ENCODE peak calls at places on chromosome 9, in ten cellular contexts. I, M, T, H, B, K, X, R, N and D are unnamed samples.

GRCh38 chr9:116605060-116605459 is 82.0 kb upstream of the TRIM32 start:
- ATAC-seq in I (no peak), M (peak), T (no peak), H (no peak), B (no peak), K (peak), X (no peak), R (no peak), N (no peak), D (no peak)

GRCh38 chr9:79896390-79896789 is 324.6 kb downstream of the TLE4 start:
- ATAC-seq in I (no peak), M (no peak), T (no peak), H (no peak), B (no peak), K (no peak), X (no peak), R (no peak), N (no peak), D (no peak)

GRCh38 chr9:79570449-79571308 is 1.1 kb upstream of the TLE4 start:
- ATAC-seq in I (no peak), M (no peak), T (no peak), H (peak), B (no peak), K (peak), X (peak), R (no peak), N (no peak), D (no peak)

GRCh38 chr9:20022410-20022809 is 233.6 kb upstream of the SLC24A2 start:
- ATAC-seq in I (no peak), M (no peak), T (no peak), H (no peak), B (no peak), K (no peak), X (no peak), R (no peak), N (no peak), D (no peak)

GRCh38 chr9:72149231-72149975 is at the start of gene GDA:
- ATAC-seq in I (peak), M (peak), T (peak), H (peak), B (peak), K (peak), X (no peak), R (no peak), N (peak), D (no peak)

GRCh38 chr9:136854113-136854841 is 2.1 kb downstream of the MAMDC4 start:
- ATAC-seq in I (no peak), M (no peak), T (no peak), H (no peak), B (no peak), K (no peak), X (no peak), R (no peak), N (no peak), D (no peak)

GRCh38 chr9:99012957-99013512 is 69.3 kb downstream of the COL15A1 start:
- ATAC-seq in I (peak), M (peak), T (peak), H (no peak), B (no peak), K (peak), X (no peak), R (peak), N (peak), D (peak)

GRCh38 chr9:135343733-135344522 is 135.7 kb upstream of the PPP1R26 start:
- ATAC-seq in I (peak), M (peak), T (peak), H (peak), B (peak), K (peak), X (peak), R (no peak), N (peak), D (no peak)

GRCh38 chr9:37784291-37784639 is 599 bp downstream of the EXOSC3 start:
- ATAC-seq in I (peak), M (no peak), T (no peak), H (no peak), B (no peak), K (no peak), X (no peak), R (peak), N (no peak), D (peak)

GRCh38 chr9:133320421-133320881 is 15.5 kb downstream of the SURF6 start:
- ATAC-seq in I (no peak), M (no peak), T (no peak), H (peak), B (no peak), K (no peak), X (no peak), R (no peak), N (no peak), D (no peak)

GRCh38 chr9:107020040-107020530 is 157.1 kb downstream of the ZNF462 start:
- ATAC-seq in I (no peak), M (peak), T (peak), H (peak), B (peak), K (peak), X (no peak), R (no peak), N (no peak), D (no peak)

GRCh38 chr9:33931326-33931725 is 114.4 kb downstream of the UBE2R2 start:
- ATAC-seq in I (no peak), M (peak), T (no peak), H (no peak), B (no peak), K (peak), X (no peak), R (no peak), N (no peak), D (no peak)

GRCh38 chr9:128891354-128892222 is 9.7 kb downstream of the LRRC8A start:
- ATAC-seq in I (no peak), M (no peak), T (no peak), H (no peak), B (no peak), K (no peak), X (no peak), R (no peak), N (no peak), D (no peak)

GRCh38 chr9:99828417-99829176 is 6.9 kb downstream of the NR4A3 start:
- ATAC-seq in I (no peak), M (peak), T (peak), H (peak), B (peak), K (peak), X (peak), R (no peak), N (peak), D (no peak)

GRCh38 chr9:96874201-96874785 is 20.0 kb upstream of the ZNF782 start:
- ATAC-seq in I (no peak), M (peak), T (no peak), H (no peak), B (no peak), K (no peak), X (no peak), R (no peak), N (no peak), D (no peak)

GRCh38 chr9:106482733-106483132 is 380.2 kb upstream of the ZNF462 start:
- ATAC-seq in I (no peak), M (no peak), T (peak), H (no peak), B (no peak), K (peak), X (no peak), R (no peak), N (no peak), D (no peak)

GRCh38 chr9:16526380-16526779 is 344.1 kb downstream of the BNC2 start:
- ATAC-seq in I (no peak), M (no peak), T (no peak), H (no peak), B (no peak), K (no peak), X (no peak), R (no peak), N (no peak), D (no peak)

GRCh38 chr9:91223000-91223399 is 138.7 kb downstream of the AUH start:
- ATAC-seq in I (no peak), M (no peak), T (no peak), H (peak), B (no peak), K (no peak), X (no peak), R (no peak), N (no peak), D (peak)

GRCh38 chr9:128047231-128047630 is 19.9 kb downstream of the NAIF1 start:
- ATAC-seq in I (no peak), M (no peak), T (no peak), H (no peak), B (no peak), K (no peak), X (no peak), R (no peak), N (no peak), D (no peak)